ENCODE peak calls at places on chromosomes 5 and 9, in four cellular contexts. X is HepG2, D is GM12878, R is K562. F is an unnamed sample.

GRCh38 chr9:77170991-77171699 is 6.2 kb upstream of the VPS13A start:
- DNase-seq in D (no peak), R (no peak), X (peak), F (no peak)

GRCh38 chr5:143898381-143898780 is 86.4 kb downstream of the HMHB1 start:
- DNase-seq in X (no peak), R (no peak), D (no peak), F (no peak)

GRCh38 chr5:77620404-77620803 is 18.1 kb downstream of the OTP start:
- DNase-seq in D (no peak), R (no peak), X (peak), F (no peak)

GRCh38 chr9:19231126-19232035 is 888 bp downstream of the DENND4C start:
- DNase-seq in D (no peak), X (no peak), R (peak), F (no peak)

GRCh38 chr9:96057155-96057554 is 181.7 kb downstream of the ERCC6L2 start:
- DNase-seq in X (no peak), R (no peak), D (no peak), F (no peak)

GRCh38 chr9:92529124-92529523 is 6.7 kb downstream of the ECM2 start:
- DNase-seq in R (no peak), D (no peak), X (no peak), F (no peak)

GRCh38 chr9:134405527-134405926 is 79.3 kb downstream of the RXRA start:
- DNase-seq in R (no peak), X (no peak), D (no peak), F (no peak)

GRCh38 chr9:16421534-16421933 is 448.9 kb downstream of the BNC2 start:
- DNase-seq in R (no peak), D (no peak), X (no peak), F (peak)

GRCh38 chr5:159184858-159185381 is 24.4 kb downstream of the RNF145 start:
- DNase-seq in X (no peak), R (no peak), D (no peak), F (no peak)

GRCh38 chr5:59542841-59543825 is 350.4 kb downstream of the PDE4D start:
- DNase-seq in X (no peak), R (no peak), D (no peak), F (no peak)

GRCh38 chr9:98999152-98999525 is 55.4 kb downstream of the COL15A1 start:
- DNase-seq in D (no peak), X (no peak), R (no peak), F (no peak)

GRCh38 chr5:179293276-179293675 is 52.0 kb downstream of the ADAMTS2 start:
- DNase-seq in R (no peak), D (no peak), X (no peak), F (no peak)

GRCh38 chr5:14685757-14686156 is 21.2 kb downstream of the OTULIN start:
- DNase-seq in X (peak), D (peak), R (peak), F (peak)

GRCh38 chr5:134140530-134141201 is 26.2 kb downstream of the TCF7 start:
- DNase-seq in X (peak), D (no peak), R (peak), F (peak)

GRCh38 chr5:163757344-163757743 is 251.9 kb downstream of the MAT2B start:
- DNase-seq in R (no peak), X (no peak), D (no peak), F (no peak)

GRCh38 chr5:130323804-130324454 is 419.7 kb downstream of the CHSY3 start:
- DNase-seq in X (no peak), D (peak), R (no peak), F (no peak)

GRCh38 chr5:100790170-100790665 is 112.9 kb downstream of the ST8SIA4 start:
- DNase-seq in D (no peak), X (no peak), R (no peak), F (no peak)

GRCh38 chr5:32058101-32058500 is 116.0 kb downstream of the GOLPH3 start:
- DNase-seq in X (no peak), D (no peak), R (no peak), F (no peak)

GRCh38 chr5:113118298-113118697 is 141.7 kb downstream of the DCP2 start:
- DNase-seq in X (no peak), D (no peak), R (no peak), F (no peak)

GRCh38 chr5:11524188-11524587 is 380.1 kb downstream of the CTNND2 start:
- DNase-seq in X (no peak), R (no peak), D (no peak), F (no peak)

GRCh38 chr5:11520241-11520929 is 383.9 kb downstream of the CTNND2 start:
- DNase-seq in R (no peak), X (no peak), D (no peak), F (no peak)

GRCh38 chr5:11527994-11528393 is 376.3 kb downstream of the CTNND2 start:
- DNase-seq in R (no peak), X (no peak), D (no peak), F (no peak)

GRCh38 chr5:11528720-11529119 is 375.5 kb downstream of the CTNND2 start:
- DNase-seq in D (no peak), R (no peak), X (no peak), F (no peak)

GRCh38 chr5:11525020-11525419 is 379.2 kb downstream of the CTNND2 start:
- DNase-seq in R (no peak), D (no peak), X (no peak), F (no peak)
- TF ChIP-seq FOXM1 in R (no peak), D (no peak), X (no peak), F (no peak)

GRCh38 chr5:10110228-10110627 is 139.5 kb downstream of the ATPSCKMT start:
- DNase-seq in R (no peak), D (no peak), X (no peak), F (no peak)
- TF ChIP-seq FOXK2 in R (no peak), D (no peak), X (no peak), F (no peak)

DNA sequence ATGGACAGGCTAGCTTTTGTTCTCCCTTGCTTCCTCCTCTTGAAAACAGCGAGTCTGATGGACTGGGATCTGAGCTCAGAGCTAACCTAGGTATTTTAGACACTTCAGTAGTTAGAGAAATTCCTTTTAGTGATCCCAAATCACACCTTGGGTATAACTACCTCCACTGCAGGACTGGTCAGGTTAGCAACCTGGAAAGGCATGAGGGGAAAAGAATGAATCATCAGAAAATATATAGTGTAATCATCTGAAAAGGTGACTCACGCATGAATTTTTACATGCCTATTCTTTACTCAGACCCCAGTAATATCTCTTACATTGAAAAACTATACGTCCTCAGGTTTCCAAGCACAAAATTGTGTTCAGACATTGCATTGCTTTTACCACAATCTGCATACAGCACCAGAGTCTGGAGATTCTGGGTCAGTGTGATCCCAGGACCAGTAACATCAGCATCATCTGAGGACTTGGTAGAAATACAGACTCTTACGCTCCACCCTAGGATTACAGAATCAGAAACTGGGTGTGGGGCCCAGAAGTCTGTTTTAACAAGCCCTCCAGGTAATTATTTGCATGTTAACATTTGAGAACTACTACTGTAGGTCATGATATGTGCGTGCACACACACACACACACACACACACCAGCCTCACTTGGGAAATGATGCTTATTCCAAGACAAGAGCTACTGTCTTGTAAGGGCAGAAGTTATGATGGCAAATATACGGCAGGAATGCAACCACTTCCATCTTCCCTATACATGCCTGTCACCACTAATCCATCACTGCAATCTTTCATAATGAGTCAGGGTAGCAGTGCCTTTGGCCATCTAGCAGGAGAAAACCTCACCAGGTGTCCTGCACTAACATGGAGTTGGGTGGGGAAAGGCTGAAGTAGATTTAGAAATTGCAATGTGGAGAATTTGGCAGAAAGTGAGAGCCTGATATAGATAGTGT is 271.6 kb upstream of the MAP3K1 start:
- DNase-seq in D (no peak), R (no peak), X (no peak), F (no peak)
- TF ChIP-seq FOXM1 in D (no peak), R (no peak), X (no peak), F (no peak)

GRCh38 chr9:37408933-37409710 is 13.4 kb upstream of the GRHPR start:
- DNase-seq in R (no peak), X (no peak), D (peak), F (no peak)

GRCh38 chr9:37412431-37413151 is 9.9 kb upstream of the GRHPR start:
- DNase-seq in D (no peak), R (no peak), X (no peak), F (no peak)

GRCh38 chr9:37410354-37410861 is 12.1 kb upstream of the GRHPR start:
- DNase-seq in D (no peak), R (no peak), X (no peak), F (no peak)

GRCh38 chr9:37413311-37413710 is 9.2 kb upstream of the GRHPR start:
- DNase-seq in X (no peak), D (no peak), R (no peak), F (no peak)

GRCh38 chr9:37410969-37411785 is 11.3 kb upstream of the GRHPR start:
- DNase-seq in D (no peak), R (peak), X (peak), F (no peak)
- TF ChIP-seq FOXK2 in D (no peak), R (no peak), X (no peak), F (no peak)

GRCh38 chr5:91384671-91385430 is 1.7 kb upstream of the ARRDC3 start:
- DNase-seq in R (peak), D (peak), X (peak), F (peak)

GRCh38 chr5:91381774-91382492 is 1.2 kb downstream of the ARRDC3 start:
- DNase-seq in R (peak), D (peak), X (peak), F (peak)

GRCh38 chr5:91383027-91383955 is at the start of gene ARRDC3:
- DNase-seq in D (peak), X (peak), R (peak), F (peak)

GRCh38 chr5:91382530-91383026 is 539 bp downstream of the ARRDC3 start:
- DNase-seq in X (peak), R (peak), D (peak), F (no peak)

GRCh38 chr5:91383956-91384300 is 811 bp upstream of the ARRDC3 start:
- DNase-seq in D (peak), X (peak), R (peak), F (no peak)
- TF ChIP-seq FOXM1 in D (no peak), X (no peak), R (no peak), F (no peak)

GRCh38 chr5:36442352-36442751 is 140.7 kb upstream of the RANBP3L start:
- DNase-seq in R (peak), X (peak), D (no peak), F (no peak)

GRCh38 chr5:36442796-36443195 is 141.1 kb upstream of the RANBP3L start:
- DNase-seq in D (no peak), X (no peak), R (peak), F (no peak)

GRCh38 chr5:36447776-36448175 is 146.1 kb upstream of the RANBP3L start:
- DNase-seq in R (no peak), X (no peak), D (no peak), F (no peak)

GRCh38 chr5:36443941-36444340 is 142.2 kb upstream of the RANBP3L start:
- DNase-seq in D (no peak), X (no peak), R (no peak), F (no peak)

GRCh38 chr5:36444582-36444999 is 142.9 kb upstream of the RANBP3L start:
- DNase-seq in R (no peak), D (no peak), X (no peak), F (no peak)
- TF ChIP-seq FOXK2 in R (no peak), D (no peak), X (no peak), F (no peak)

GRCh38 chr5:89377752-89378455 is 494.9 kb upstream of the MEF2C start:
- DNase-seq in R (no peak), X (no peak), D (no peak), F (peak)
- TF ChIP-seq FOXM1 in R (no peak), X (no peak), D (no peak), F (no peak)

F was measured in HEK293T.